ENCODE peak calls at places on chromosomes 13 and 19, in five cellular contexts. C, U, P, T and D are unnamed samples.

GRCh38 chr19:47021536-47022139 is 2.0 kb downstream of the NPAS1 start:
- DNase-seq in C (no peak), U (peak), P (peak), T (no peak), D (peak)

GRCh38 chr19:7870571-7871279 is 3.5 kb downstream of the PRR36 start:
- DNase-seq in C (peak), U (peak), P (peak), T (no peak), D (peak)

GRCh38 chr19:2634228-2634951 is 68.1 kb downstream of the GNG7 start:
- DNase-seq in C (no peak), U (no peak), P (no peak), T (no peak), D (no peak)

GRCh38 chr19:33408116-33408515 is 34.6 kb downstream of the CEBPG start:
- DNase-seq in C (no peak), U (peak), P (no peak), T (no peak), D (no peak)

GRCh38 chr13:29922281-29922821 is 71.9 kb upstream of the UBL3 start:
- DNase-seq in C (no peak), U (no peak), P (no peak), T (no peak), D (no peak)

GRCh38 chr13:99429670-99430069 is 71.6 kb upstream of the TM9SF2 start:
- DNase-seq in C (no peak), U (no peak), P (no peak), T (no peak), D (peak)

GRCh38 chr13:43026262-43026661 is 2.9 kb downstream of the DNAJC15 start:
- DNase-seq in C (no peak), U (no peak), P (no peak), T (no peak), D (no peak)

GRCh38 chr19:54271106-54271505 is 9.8 kb downstream of the LILRB2 start:
- DNase-seq in C (no peak), U (no peak), P (no peak), T (no peak), D (no peak)

GRCh38 chr13:97743946-97744345 is 209.5 kb upstream of the IPO5 start:
- DNase-seq in C (no peak), U (no peak), P (no peak), T (no peak), D (no peak)

GRCh38 chr13:111228262-111229144 is 91.9 kb upstream of the TEX29 start:
- DNase-seq in C (no peak), U (no peak), P (no peak), T (no peak), D (no peak)

GRCh38 chr13:74978596-74978995 is 503.4 kb downstream of the TBC1D4 start:
- DNase-seq in C (no peak), U (no peak), P (no peak), T (no peak), D (peak)

GRCh38 chr19:28185646-28186045 is 1027.3 kb downstream of the UQCRFS1 start:
- DNase-seq in C (no peak), U (no peak), P (no peak), T (no peak), D (no peak)

GRCh38 chr13:34913040-34913439 is 29.0 kb upstream of the NBEA start:
- DNase-seq in C (no peak), U (no peak), P (peak), T (no peak), D (peak)

GRCh38 chr13:46520188-46520587 is 32.8 kb upstream of the LRCH1 start:
- DNase-seq in C (no peak), U (no peak), P (no peak), T (no peak), D (no peak)

GRCh38 chr19:3343619-3344502 is 22.5 kb upstream of the NFIC start:
- DNase-seq in C (no peak), U (no peak), P (peak), T (no peak), D (peak)

GRCh38 chr13:20159646-20160345 is 1.1 kb downstream of the GJA3 start:
- DNase-seq in C (no peak), U (no peak), P (no peak), T (no peak), D (no peak)

GRCh38 chr19:6861683-6862286 is 25.6 kb upstream of the ADGRE1 start:
- DNase-seq in C (no peak), U (no peak), P (no peak), T (no peak), D (no peak)

GRCh38 chr19:18798384-18799352 is 7.6 kb upstream of the COMP start:
- DNase-seq in C (no peak), U (no peak), P (no peak), T (no peak), D (no peak)

GRCh38 chr19:49347835-49348234 is 12.6 kb downstream of the CD37 start:
- DNase-seq in C (no peak), U (no peak), P (peak), T (no peak), D (peak)

GRCh38 chr19:21568816-21569496 is 63.6 kb downstream of the ZNF429 start:
- DNase-seq in C (peak), U (no peak), P (no peak), T (peak), D (peak)

GRCh38 chr19:47032171-47032811 is 12.7 kb downstream of the NPAS1 start:
- DNase-seq in C (peak), U (peak), P (peak), T (no peak), D (peak)

GRCh38 chr19:30453768-30454167 is 81.6 kb downstream of the ZNF536 start:
- DNase-seq in C (no peak), U (no peak), P (no peak), T (no peak), D (no peak)

GRCh38 chr13:33263976-33264619 is 21.5 kb downstream of the STARD13 start:
- DNase-seq in C (no peak), U (no peak), P (no peak), T (no peak), D (no peak)

GRCh38 chr19:39825093-39825463 is 8.9 kb downstream of the DYRK1B start:
- DNase-seq in C (no peak), U (peak), P (no peak), T (no peak), D (no peak)

GRCh38 chr19:5950744-5951143 is 27.2 kb downstream of the RANBP3 start:
- DNase-seq in C (no peak), U (no peak), P (no peak), T (no peak), D (no peak)